ENCODE peak calls at places on chromosome 19, in five cellular contexts. F is cardiac muscle cell, Q is brain microvascular endothelial cell, R is AG04450, K is heart right ventricle. L is an unnamed sample.

GRCh38 chr19:55373318-55373992 is 3.2 kb upstream of the TMEM190 start:
- DNase-seq in K (no peak), F (no peak), Q (no peak), R (no peak), L (no peak)

GRCh38 chr19:4371209-4371897 is 28.0 kb downstream of the MPND start:
- DNase-seq in R (no peak), F (no peak), Q (no peak), K (no peak), L (peak; percentile 83)

GRCh38 chr19:38905620-38906019 is 5.9 kb downstream of the NFKBIB start:
- DNase-seq in Q (no peak), R (no peak), K (no peak), F (no peak), L (no peak)

GRCh38 chr19:18496167-18496979 is 25.5 kb downstream of the ELL start:
- DNase-seq in R (no peak), K (peak; percentile 35), F (peak; percentile 43), Q (peak; percentile 61), L (no peak)

GRCh38 chr19:38877781-38878574 is at the start of gene RINL:
- DNase-seq in F (no peak), R (no peak), K (no peak), Q (no peak), L (peak; percentile 50)

GRCh38 chr19:14577885-14578427 is 4.9 kb upstream of the CLEC17A start:
- DNase-seq in F (no peak), K (no peak), R (no peak), Q (no peak), L (no peak)

GRCh38 chr19:3969435-3970312 is 1.2 kb downstream of the DAPK3 start:
- DNase-seq in F (peak; percentile 85), Q (peak; percentile 81), R (peak; percentile 62), K (no peak), L (peak; percentile 78)

GRCh38 chr19:35327642-35328041 is 1.3 kb upstream of the CD22 start:
- DNase-seq in R (no peak), Q (no peak), K (no peak), F (no peak), L (no peak)

GRCh38 chr19:17075860-17076538 is 422 bp downstream of the MYO9B start:
- DNase-seq in Q (peak; percentile 12), F (peak; percentile 31), R (no peak), K (peak; percentile 49), L (peak; percentile 70)

GRCh38 chr19:30536975-30537374 is 164.8 kb downstream of the ZNF536 start:
- DNase-seq in F (no peak), R (no peak), K (no peak), Q (no peak), L (no peak)
- TF ChIP-seq CTCF in F (no peak), R (no peak), K (no peak), Q (no peak), L (no peak)

GRCh38 chr19:37362733-37363132 is 8.2 kb upstream of the ZNF527 start:
- DNase-seq in R (no peak), Q (no peak), F (peak; percentile 5), K (no peak), L (no peak)
- TF ChIP-seq CTCF in R (no peak), Q (peak; percentile 34), F (peak; percentile 4), K (peak; percentile 14), L (no peak)

GRCh38 chr19:41910240-41910991 is 17.8 kb downstream of the ERFL start:
- DNase-seq in R (no peak), K (no peak), Q (no peak), F (no peak), L (no peak)
- TF ChIP-seq CTCF in R (no peak), K (no peak), Q (no peak), F (no peak), L (no peak)

GRCh38 chr19:29671393-29672076 is 6.3 kb downstream of the PLEKHF1 start:
- DNase-seq in F (peak; percentile 60), Q (peak; percentile 24), K (peak; percentile 55), R (no peak), L (peak; percentile 65)
- TF ChIP-seq CTCF in F (peak; percentile 24), Q (peak; percentile 53), K (no peak), R (peak; percentile 6), L (peak; percentile 2)

GRCh38 chr19:33022472-33023116 is 42.1 kb downstream of the RHPN2 start:
- DNase-seq in Q (no peak), R (no peak), F (no peak), K (no peak), L (no peak)
- TF ChIP-seq CTCF in Q (no peak), R (no peak), F (no peak), K (no peak), L (no peak)

GRCh38 chr19:2613507-2614295 is 88.8 kb downstream of the GNG7 start:
- DNase-seq in Q (no peak), K (peak; percentile 53), F (peak; percentile 56), R (no peak), L (no peak)

GRCh38 chr19:2609389-2610116 is 92.9 kb downstream of the GNG7 start:
- DNase-seq in Q (no peak), F (no peak), K (no peak), R (no peak), L (no peak)

GRCh38 chr19:2612619-2613249 is 89.8 kb downstream of the GNG7 start:
- DNase-seq in F (no peak), R (no peak), K (no peak), Q (no peak), L (no peak)

GRCh38 chr19:2610637-2611482 is 91.6 kb downstream of the GNG7 start:
- DNase-seq in F (peak; percentile 95), K (peak; percentile 96), R (peak; percentile 86), Q (peak; percentile 97), L (peak; percentile 96)

DNA sequence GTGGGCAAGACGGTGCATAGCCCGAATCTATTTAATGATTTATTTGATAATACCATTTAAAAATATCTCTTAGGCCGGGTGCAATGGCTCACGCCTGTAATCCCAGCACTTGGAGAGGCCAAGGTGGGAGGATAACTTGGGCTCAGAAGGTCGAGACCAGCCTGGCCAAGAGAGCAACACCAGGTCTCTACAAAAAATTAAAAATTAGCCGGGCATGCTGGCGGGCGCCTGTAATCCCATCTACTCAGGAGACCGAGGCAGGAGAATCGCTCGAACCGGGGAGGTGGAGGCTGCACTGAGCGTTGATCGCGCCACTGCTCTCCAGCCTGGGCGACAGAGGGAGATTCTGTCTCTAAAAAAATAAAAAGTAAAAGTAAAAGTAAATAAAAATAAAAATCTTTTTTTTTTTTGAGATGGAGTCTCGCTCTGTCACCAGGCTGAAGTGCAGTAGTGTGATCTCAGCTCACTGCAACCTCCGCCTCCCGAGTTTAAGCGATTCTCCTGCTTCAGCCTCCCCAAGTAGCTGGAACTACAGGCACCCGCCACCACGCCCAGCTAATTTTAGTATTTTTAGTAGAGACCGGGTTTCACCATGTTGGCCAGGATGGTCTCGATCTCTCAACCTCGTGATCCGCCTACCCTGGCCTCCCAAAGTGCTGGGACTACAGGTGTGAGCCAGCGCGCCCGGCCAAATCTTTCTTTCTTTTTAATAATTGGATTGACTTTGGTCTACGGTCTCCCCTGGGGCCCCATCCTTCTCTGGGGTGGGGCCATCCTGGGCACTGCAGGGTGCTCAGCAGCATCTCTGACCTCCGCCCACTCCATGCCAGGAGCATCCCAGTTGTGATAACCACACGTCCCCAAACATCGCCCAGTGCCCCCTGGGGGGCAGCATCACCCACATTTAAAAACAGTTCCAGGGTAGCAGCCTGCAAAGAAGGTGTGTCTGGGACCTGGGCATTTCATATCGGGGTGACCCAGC is 90.7 kb downstream of the GNG7 start:
- DNase-seq in F (no peak), K (no peak), Q (no peak), R (no peak), L (no peak)
- TF ChIP-seq CTCF in F (no peak), K (no peak), Q (peak; percentile 13), R (no peak), L (no peak)

DNA sequence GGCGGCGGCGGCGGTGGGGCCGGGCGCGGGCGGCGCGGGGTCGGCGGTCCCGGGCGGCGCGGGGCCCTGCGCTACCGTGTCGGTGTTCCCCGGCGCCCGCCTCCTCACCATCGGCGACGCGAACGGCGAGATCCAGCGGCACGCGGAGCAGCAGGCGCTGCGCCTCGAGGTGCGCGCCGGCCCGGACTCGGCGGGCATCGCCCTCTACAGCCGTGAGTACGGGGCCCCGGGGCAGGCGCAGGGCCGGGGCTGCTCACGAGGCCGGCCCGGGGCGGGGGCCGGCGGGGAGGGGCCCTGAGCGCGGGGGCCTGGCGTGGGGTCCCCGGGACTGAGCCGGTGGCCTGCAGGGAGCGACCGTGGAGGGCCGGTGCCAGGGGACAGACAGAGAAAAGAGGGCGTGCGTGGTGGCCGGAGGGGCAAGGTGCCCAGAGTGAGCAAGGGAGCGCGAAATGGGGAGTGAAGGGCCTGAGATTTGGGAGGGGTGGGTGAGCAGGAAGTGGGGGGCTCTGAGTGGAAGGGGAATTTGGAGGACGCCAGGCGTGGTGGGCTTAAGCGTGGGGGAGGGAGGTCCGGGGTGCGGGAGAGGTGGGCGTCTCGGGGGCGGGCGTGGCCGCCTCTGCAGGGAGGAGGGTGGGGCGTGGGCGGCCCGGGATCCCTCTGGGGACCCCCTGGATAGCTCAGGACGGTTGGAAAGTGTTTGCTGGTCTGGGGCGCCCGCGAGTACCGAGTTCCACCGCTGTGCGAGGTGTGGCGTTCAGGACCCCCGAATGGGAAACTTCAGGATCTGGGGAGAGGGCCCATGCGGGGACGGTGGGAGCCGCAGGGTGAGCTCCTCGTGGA is 578 bp downstream of the CARM1 start:
- DNase-seq in F (peak; percentile 21), R (no peak), Q (no peak), K (peak; percentile 61), L (peak; percentile 81)
- TF ChIP-seq CTCF in F (peak; percentile 5), R (peak; percentile 24), Q (peak; percentile 41), K (peak; percentile 11), L (no peak)